ENCODE peak calls at places on chromosomes 4 and X, in five cellular contexts. I is stimulated activated naive CD8-positive, alpha-beta T cell treated with anti-CD3 and anti-CD28 coated beads, Interleukin-15, Interleukin-2, amounts not matched to agents 100 U/mL and 50 U/mL, for 24 hours; P is right lobe of liver; W is colonic mucosa; X is ureter. J is an unnamed sample.

GRCh38 chr4:83631066-83631465 is 95.2 kb downstream of the GPAT3 start:
- DNase-seq in I (no peak), P (no peak), W (no peak), X (no peak), J (no peak)

GRCh38 chrX:19682712-19683331 is 167.5 kb upstream of the MAP3K15 start:
- DNase-seq in I (peak), P (peak), W (peak), X (peak), J (no peak)

GRCh38 chr4:10578027-10578426 is 106.5 kb downstream of the CLNK start:
- DNase-seq in I (no peak), P (no peak), W (no peak), X (no peak), J (no peak)

GRCh38 chr4:130820448-130820847 is 1724.5 kb downstream of the C4orf33 start:
- DNase-seq in I (no peak), P (no peak), W (no peak), X (no peak), J (no peak)

GRCh38 chr4:42420120-42420519 is 22.8 kb downstream of the SHISA3 start:
- DNase-seq in I (no peak), P (no peak), W (no peak), X (no peak), J (no peak)

GRCh38 chrX:67893931-67894330 is 350.1 kb downstream of the AR start:
- DNase-seq in I (no peak), P (no peak), W (no peak), X (no peak), J (no peak)

GRCh38 chr4:185535818-185536729 is 767 bp upstream of the PDLIM3 start:
- DNase-seq in I (no peak), P (no peak), W (no peak), X (no peak), J (no peak)

GRCh38 chrX:20143539-20143938 is 1.9 kb upstream of the EIF1AX start:
- DNase-seq in I (no peak), P (no peak), W (no peak), X (no peak), J (no peak)

GRCh38 chr4:76059750-76060149 is 14.8 kb upstream of the ART3 start:
- DNase-seq in I (no peak), P (no peak), W (no peak), X (no peak), J (no peak)

GRCh38 chr4:159747983-159748382 is 645.1 kb downstream of the RAPGEF2 start:
- DNase-seq in I (no peak), P (no peak), W (no peak), X (no peak), J (no peak)

GRCh38 chr4:63275491-63275890 is 1133.8 kb downstream of the TECRL start:
- DNase-seq in I (no peak), P (no peak), W (no peak), X (no peak), J (no peak)

GRCh38 chrX:42396136-42396535 is 381.8 kb downstream of the PPP1R2C start:
- DNase-seq in I (no peak), P (no peak), W (peak), X (no peak), J (no peak)

GRCh38 chr4:87049508-87049907 is 114.7 kb downstream of the AFF1 start:
- DNase-seq in I (no peak), P (no peak), W (no peak), X (no peak), J (no peak)

GRCh38 chr4:88054909-88055308 is 47.5 kb downstream of the PKD2 start:
- DNase-seq in I (no peak), P (peak), W (peak), X (no peak), J (no peak)

GRCh38 chr4:99383833-99384392 is 31.4 kb upstream of the ADH1C start:
- DNase-seq in I (no peak), P (peak), W (no peak), X (no peak), J (no peak)

GRCh38 chrX:123274796-123275195 is 90.7 kb downstream of the GRIA3 start:
- DNase-seq in I (no peak), P (no peak), W (no peak), X (no peak), J (no peak)

GRCh38 chrX:12425496-12425895 is 287.2 kb downstream of the FRMPD4 start:
- DNase-seq in I (no peak), P (no peak), W (no peak), X (no peak), J (no peak)

GRCh38 chr4:15341022-15341732 is 86.7 kb upstream of the C1QTNF7 start:
- DNase-seq in I (no peak), P (no peak), W (no peak), X (no peak), J (no peak)

GRCh38 chr4:128380306-128380705 is 92.7 kb upstream of the PGRMC2 start:
- DNase-seq in I (no peak), P (no peak), W (no peak), X (no peak), J (no peak)

GRCh38 chrX:427812-428725 is 41.4 kb upstream of the PPP2R3B start:
- DNase-seq in I (peak), P (no peak), W (no peak), X (no peak), J (no peak)

GRCh38 chr4:118811832-118812231 is 24.1 kb downstream of the SEC24D start:
- DNase-seq in I (no peak), P (no peak), W (no peak), X (no peak), J (no peak)

J was measured in vagina.